ENCODE peak calls at places on chromosomes 2 and 18, in eight cellular contexts. G is heart left ventricle, W is fibroblast of lung, L is colonic mucosa, E is dorsolateral prefrontal cortex, K is epithelial cell of proximal tubule, F is fibroblast of the aortic adventitia, T is nephron progenitor cell. U is an unnamed sample.

GRCh38 chr2:107728586-107728985 is 98.1 kb upstream of the RGPD4 start:
- DNase-seq in G (no peak), W (no peak), L (no peak), E (no peak), K (no peak), F (no peak), T (no peak), U (no peak)

GRCh38 chr2:3421541-3421940 is 42.0 kb downstream of the TRAPPC12 start:
- DNase-seq in G (no peak), W (no peak), L (no peak), E (no peak), K (no peak), F (no peak), T (no peak), U (no peak)

GRCh38 chr18:79410171-79410641 is 14.5 kb downstream of the NFATC1 start:
- DNase-seq in G (peak), W (no peak), L (no peak), E (no peak), K (no peak), F (no peak), T (no peak), U (peak)

GRCh38 chr2:65430515-65431416 is 1.6 kb downstream of the SPRED2 start:
- DNase-seq in G (peak), W (peak), L (peak), E (peak), K (no peak), F (peak), T (peak), U (peak)

GRCh38 chr2:235984552-235984951 is 183.6 kb downstream of the GBX2 start:
- DNase-seq in G (no peak), W (no peak), L (no peak), E (no peak), K (no peak), F (no peak), T (no peak), U (no peak)

GRCh38 chr2:237128026-237128703 is 42.5 kb downstream of the COPS8 start:
- DNase-seq in G (peak), W (peak), L (peak), E (peak), K (peak), F (peak), T (peak), U (peak)

GRCh38 chr2:7025098-7025497 is 107.9 kb downstream of the RNF144A start:
- DNase-seq in G (no peak), W (no peak), L (no peak), E (no peak), K (no peak), F (no peak), T (no peak), U (no peak)

GRCh38 chr2:192151848-192152247 is 42.9 kb downstream of the TMEFF2 start:
- DNase-seq in G (no peak), W (peak), L (no peak), E (no peak), K (no peak), F (peak), T (no peak), U (no peak)

GRCh38 chr18:35950628-35950982 is 21.9 kb upstream of the RMP24 start:
- DNase-seq in G (no peak), W (no peak), L (no peak), E (no peak), K (no peak), F (no peak), T (no peak), U (no peak)
- TF ChIP-seq CTCF in G (peak), W (no peak), L (no peak), E (no peak), K (no peak), F (no peak), T (peak), U (no peak)

GRCh38 chr18:12686100-12686499 is 16.4 kb downstream of the CEP76 start:
- DNase-seq in G (no peak), W (peak), L (no peak), E (no peak), K (no peak), F (peak), T (no peak), U (no peak)
- TF ChIP-seq CTCF in G (no peak), W (peak), L (no peak), E (no peak), K (peak), F (no peak), T (no peak), U (no peak)

DNA sequence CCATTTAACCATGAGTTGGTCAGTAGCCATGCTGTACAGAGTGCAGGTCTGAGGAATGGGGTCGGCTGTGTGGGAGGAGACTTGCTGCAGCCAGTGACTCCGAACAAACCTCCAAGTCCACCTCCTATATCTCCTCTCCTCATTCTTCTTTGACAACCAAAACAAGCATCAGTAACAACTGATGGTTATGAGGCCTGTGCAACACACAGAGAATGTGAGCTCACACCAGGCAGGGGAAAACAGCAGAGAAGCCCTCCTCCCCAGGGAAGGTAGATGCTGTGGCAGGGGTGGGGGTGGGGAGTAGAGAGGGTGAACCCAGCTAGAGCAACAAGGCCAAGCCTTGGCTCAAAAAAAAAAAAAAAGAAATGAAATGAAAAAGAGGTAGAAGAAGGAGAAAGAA is 12.3 kb upstream of the CNGA3 start:
- DNase-seq in G (no peak), W (peak), L (no peak), E (no peak), K (no peak), F (peak), T (no peak), U (no peak)
- TF ChIP-seq CTCF in G (no peak), W (no peak), L (no peak), E (no peak), K (no peak), F (no peak), T (no peak), U (no peak)

GRCh38 chr2:43218550-43219382 is 7.6 kb downstream of the ZFP36L2 start:
- DNase-seq in G (peak), W (peak), L (peak), E (no peak), K (no peak), F (peak), T (no peak), U (no peak)
- TF ChIP-seq CTCF in G (no peak), W (no peak), L (no peak), E (no peak), K (no peak), F (no peak), T (no peak), U (no peak)

GRCh38 chr2:36676364-36676763 is 20.1 kb upstream of the VIT start:
- DNase-seq in G (no peak), W (no peak), L (no peak), E (no peak), K (no peak), F (no peak), T (no peak), U (no peak)

GRCh38 chr2:36670881-36671595 is 25.5 kb upstream of the VIT start:
- DNase-seq in G (no peak), W (peak), L (no peak), E (no peak), K (no peak), F (peak), T (no peak), U (no peak)

GRCh38 chr2:36675579-36675978 is 20.9 kb upstream of the VIT start:
- DNase-seq in G (no peak), W (no peak), L (no peak), E (no peak), K (no peak), F (no peak), T (no peak), U (no peak)

GRCh38 chr2:36671731-36672130 is 24.8 kb upstream of the VIT start:
- DNase-seq in G (no peak), W (no peak), L (no peak), E (no peak), K (no peak), F (no peak), T (no peak), U (no peak)

GRCh38 chr2:36672199-36672598 is 24.3 kb upstream of the VIT start:
- DNase-seq in G (no peak), W (peak), L (no peak), E (no peak), K (no peak), F (peak), T (no peak), U (no peak)
- TF ChIP-seq CTCF in G (peak), W (peak), L (peak), E (peak), K (peak), F (peak), T (peak), U (no peak)